ENCODE peak calls at places on chromosomes 2 and 18, in seven cellular contexts. L is heart right ventricle, B is aorta, D is psoas muscle, R is esophagus squamous epithelium, P is vagina, Q is astrocyte. G is an unnamed sample. For H3K4me1 and H3K36me3, the result is how much of the 10 kb centered on the place peaks cover.

GRCh38 chr2:43372386-43373081 is 146.1 kb upstream of the ZFP36L2 start:
- DNase-seq in L (no peak), B (no peak), D (no peak), R (no peak), P (no peak), Q (no peak), G (no peak)

GRCh38 chr2:205613970-205614559 is 68.2 kb upstream of the NRP2 start:
- DNase-seq in L (no peak), B (no peak), D (no peak), R (no peak), P (no peak), Q (no peak), G (no peak)

GRCh38 chr2:55047677-55048299 is 2.5 kb downstream of the RTN4 start:
- DNase-seq in L (peak), B (no peak), D (no peak), R (no peak), P (no peak), Q (peak), G (no peak)

GRCh38 chr18:48923746-48924580 is 26.8 kb downstream of the SMAD7 start:
- DNase-seq in L (no peak), B (no peak), D (no peak), R (no peak), P (no peak), Q (peak), G (no peak)

GRCh38 chr2:159124441-159124911 is 156.0 kb downstream of the TANC1 start:
- DNase-seq in L (no peak), B (no peak), D (no peak), R (no peak), P (no peak), Q (peak), G (no peak)

GRCh38 chr2:153823880-153824279 is 47.8 kb upstream of the GALNT13 start:
- DNase-seq in L (no peak), B (no peak), D (no peak), R (no peak), P (no peak), Q (peak), G (no peak)

GRCh38 chr2:133680399-133681044 is 112.3 kb upstream of the NCKAP5 start:
- DNase-seq in L (no peak), B (no peak), D (no peak), R (no peak), P (no peak), Q (no peak), G (no peak)

GRCh38 chr18:63788447-63789096 is 13.4 kb downstream of the SERPINB7 start:
- DNase-seq in L (no peak), B (no peak), D (no peak), R (no peak), P (no peak), Q (peak), G (no peak)

GRCh38 chr2:64859208-64860161 is 129.7 kb upstream of the SLC1A4 start:
- DNase-seq in L (peak), B (peak), D (peak), R (peak), P (no peak), Q (peak), G (no peak)

GRCh38 chr2:142724186-142724585 is 153.3 kb upstream of the KYNU start:
- DNase-seq in L (no peak), B (no peak), D (no peak), R (no peak), P (no peak), Q (no peak), G (no peak)

GRCh38 chr2:135074216-135074615 is 22.1 kb downstream of the RAB3GAP1 start:
- DNase-seq in L (no peak), B (no peak), D (no peak), R (no peak), P (no peak), Q (no peak), G (no peak)

GRCh38 chr2:48310581-48310980 is 219.4 kb upstream of the STON1 start:
- DNase-seq in L (no peak), B (no peak), D (no peak), R (no peak), P (no peak), Q (no peak), G (no peak)

GRCh38 chr2:53317863-53318262 is 449.7 kb upstream of the CHAC2 start:
- DNase-seq in L (no peak), B (no peak), D (no peak), R (no peak), P (no peak), Q (no peak), G (no peak)

GRCh38 chr2:52260904-52261303 is 1229.0 kb upstream of the NRXN1 start:
- DNase-seq in L (no peak), B (no peak), D (no peak), R (no peak), P (no peak), Q (peak), G (no peak)

GRCh38 chr2:54122939-54123338 is 7.5 kb downstream of the ACYP2 start:
- DNase-seq in L (peak), B (no peak), D (no peak), R (no peak), P (no peak), Q (peak), G (no peak)

GRCh38 chr2:237165405-237166276 is 80.0 kb downstream of the COPS8 start:
- DNase-seq in L (no peak), B (no peak), D (no peak), R (no peak), P (no peak), Q (no peak), G (no peak)

GRCh38 chr2:136985044-136985443 is 219.7 kb downstream of the THSD7B start:
- DNase-seq in L (no peak), B (no peak), D (no peak), R (no peak), P (no peak), Q (peak), G (no peak)

DNA sequence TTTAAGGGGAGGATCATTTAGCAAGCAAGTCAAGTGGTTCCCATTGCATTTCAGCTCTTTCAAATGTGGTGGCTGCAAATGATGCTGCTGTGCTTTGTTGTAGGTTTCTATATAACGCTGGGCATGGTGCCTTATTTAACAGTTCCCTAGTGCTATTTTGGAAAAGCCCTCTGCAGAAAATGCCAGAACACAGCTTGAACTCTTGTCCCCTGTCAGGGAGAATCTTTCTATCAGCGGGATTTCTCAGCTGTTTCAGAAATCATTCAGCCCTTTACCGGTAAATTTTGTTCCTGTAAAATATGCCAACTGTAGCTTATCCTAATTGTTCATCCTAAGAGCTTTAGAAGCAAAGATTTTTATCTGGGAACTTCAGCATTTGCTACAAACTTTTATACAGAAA is 77.8 kb upstream of the DTNA start:
- DNase-seq in L (no peak), B (no peak), D (no peak), R (no peak), P (no peak), Q (no peak), G (no peak)
- H3K4me1 ChIP-seq in L (under half), B (under half), D (under half), R (under half), P (under half), Q (under half), G (under half)

GRCh38 chr2:161367675-161368074 is 48.4 kb upstream of the TBR1 start:
- DNase-seq in L (no peak), B (no peak), D (no peak), R (no peak), P (no peak), Q (no peak), G (no peak)
- H3K36me3 ChIP-seq in L (under half), B (under half), D (half or more), R (under half), P (under half), Q (under half), G (under half)

GRCh38 chr2:161416633-161417427 is 733 bp downstream of the TBR1 start:
- DNase-seq in L (no peak), B (no peak), D (no peak), R (no peak), P (no peak), Q (no peak), G (no peak)
- H3K4me3 ChIP-seq in L (no peak), B (no peak), D (no peak), R (peak), P (no peak), Q (no peak), G (no peak)

GRCh38 chr2:160498147-160498546 is 4.5 kb upstream of the RBMS1 start:
- DNase-seq in L (no peak), B (no peak), D (no peak), R (no peak), P (no peak), Q (no peak), G (no peak)
- H3K4me1 ChIP-seq in L (under half), B (under half), D (under half), R (under half), P (under half), Q (under half), G (under half)

GRCh38 chr2:219752731-219753130 is 125.3 kb downstream of the SLC4A3 start:
- DNase-seq in L (no peak), B (no peak), D (no peak), R (no peak), P (no peak), Q (peak), G (no peak)
- H3K36me3 ChIP-seq in L (under half), B (under half), D (under half), R (under half), P (under half), Q (under half), G (under half)

GRCh38 chr18:9714832-9715343 is 6.8 kb downstream of the RAB31 start:
- DNase-seq in L (no peak), B (no peak), D (no peak), R (no peak), P (no peak), Q (no peak), G (no peak)

GRCh38 chr18:9710037-9710436 is 1.9 kb downstream of the RAB31 start:
- DNase-seq in L (no peak), B (no peak), D (no peak), R (no peak), P (no peak), Q (no peak), G (no peak)

GRCh38 chr18:9711361-9712129 is 3.4 kb downstream of the RAB31 start:
- DNase-seq in L (no peak), B (no peak), D (no peak), R (no peak), P (no peak), Q (no peak), G (no peak)

GRCh38 chr18:9712130-9712577 is 4.1 kb downstream of the RAB31 start:
- DNase-seq in L (no peak), B (no peak), D (no peak), R (no peak), P (no peak), Q (no peak), G (no peak)

DNA sequence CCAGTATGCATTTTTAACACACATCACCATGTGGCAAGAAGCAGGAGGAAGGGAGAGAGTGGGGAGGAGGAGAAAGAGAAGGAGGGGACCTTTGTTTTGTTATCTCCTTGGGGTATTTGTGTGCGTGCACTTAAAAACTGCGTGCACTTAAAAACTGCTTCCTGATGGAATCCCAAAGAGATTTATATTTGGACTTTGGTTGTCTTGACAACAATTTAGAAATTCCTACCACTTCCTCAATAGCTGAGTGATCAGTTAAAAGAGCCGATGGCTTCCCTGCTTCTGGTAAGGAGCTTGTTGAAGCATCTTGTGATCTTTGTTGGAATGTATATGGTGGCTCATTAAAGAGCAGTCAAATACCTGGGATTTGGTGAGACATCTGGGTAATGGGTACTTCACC is 4.5 kb downstream of the RAB31 start:
- DNase-seq in L (no peak), B (no peak), D (no peak), R (no peak), P (no peak), Q (no peak), G (no peak)
- H3K4me3 ChIP-seq in L (no peak), B (no peak), D (no peak), R (no peak), P (no peak), Q (no peak), G (no peak)

DNA sequence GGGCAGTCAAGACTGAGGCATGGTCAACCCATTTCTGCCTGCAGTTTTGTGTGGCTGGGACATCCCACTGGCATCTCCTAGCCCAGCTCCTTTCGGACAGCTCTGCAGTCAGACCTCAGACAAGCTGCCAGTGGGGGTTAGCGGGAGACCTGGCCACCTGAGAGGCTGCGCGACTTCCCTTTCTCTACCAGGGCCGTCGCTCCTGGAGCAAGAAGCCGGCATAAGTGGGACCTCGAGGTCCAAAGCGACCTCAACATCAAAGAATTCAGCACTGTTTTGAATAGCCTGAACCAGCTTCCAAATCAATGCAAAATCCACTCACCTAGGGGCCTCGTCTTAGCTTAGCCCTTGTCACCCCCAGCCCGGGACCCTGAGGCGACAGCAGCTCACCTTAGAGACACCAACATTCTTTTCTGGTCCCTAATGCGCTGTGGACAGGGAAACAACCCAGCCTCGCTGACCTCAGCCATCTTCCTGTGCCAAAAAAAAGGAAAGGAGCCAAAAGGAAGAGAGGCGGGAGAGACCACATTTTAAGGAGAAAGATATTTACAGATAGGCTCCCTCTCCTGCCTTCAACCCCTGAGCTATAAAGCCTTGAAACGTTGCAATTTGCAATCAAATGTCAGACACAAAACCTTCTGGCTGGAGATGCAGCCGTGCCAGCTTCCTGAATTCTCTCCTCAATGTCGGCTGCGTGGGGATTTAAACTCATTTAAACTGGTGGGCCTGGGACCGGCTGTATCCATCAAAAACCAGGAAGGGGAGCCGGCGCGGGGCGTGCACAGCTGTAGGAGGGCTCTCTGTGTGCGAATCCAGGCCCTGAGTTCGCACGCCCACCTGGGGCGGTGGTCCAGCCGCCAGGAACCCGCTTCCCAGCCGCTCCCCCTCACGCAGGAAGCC is 81.1 kb downstream of the GFPT1 start:
- DNase-seq in L (peak), B (peak), D (peak), R (no peak), P (no peak), Q (no peak), G (no peak)
- H3K4me1 ChIP-seq in L (under half), B (under half), D (under half), R (under half), P (under half), Q (under half), G (under half)

DNA sequence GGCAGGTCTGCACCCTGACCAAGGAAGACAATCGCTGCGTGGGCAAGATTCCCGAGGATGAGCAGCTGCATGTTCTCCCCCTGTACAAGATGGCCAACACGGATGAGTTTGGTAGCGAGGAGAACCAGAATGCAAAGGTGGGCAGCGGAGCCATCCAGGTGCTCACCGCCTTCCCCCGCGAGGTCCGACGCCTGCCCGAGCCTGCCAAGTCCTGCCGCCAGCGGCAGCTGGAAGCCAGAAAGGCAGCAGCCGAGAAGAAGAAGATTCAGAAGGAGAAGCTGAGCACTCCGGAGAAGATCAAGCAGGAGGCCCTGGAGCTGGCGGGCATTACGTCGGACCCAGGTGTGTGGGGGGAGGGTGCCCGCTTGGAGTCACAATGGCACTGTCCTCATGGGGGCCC is 48.4 kb downstream of the BOLA3 start:
- DNase-seq in L (no peak), B (no peak), D (no peak), R (no peak), P (no peak), Q (no peak), G (no peak)
- H3K36me3 ChIP-seq in L (half or more), B (under half), D (under half), R (under half), P (under half), Q (under half), G (under half)

GRCh38 chr2:20430461-20431302 is 16.2 kb upstream of the RHOB start:
- DNase-seq in L (no peak), B (no peak), D (no peak), R (no peak), P (peak), Q (no peak), G (no peak)

GRCh38 chr2:20427931-20428526 is 18.8 kb upstream of the RHOB start:
- DNase-seq in L (no peak), B (no peak), D (no peak), R (no peak), P (peak), Q (no peak), G (no peak)

GRCh38 chr2:20430035-20430434 is 16.8 kb upstream of the RHOB start:
- DNase-seq in L (no peak), B (no peak), D (no peak), R (no peak), P (no peak), Q (no peak), G (no peak)

GRCh38 chr2:20428717-20429490 is 18.0 kb upstream of the RHOB start:
- DNase-seq in L (no peak), B (no peak), D (no peak), R (no peak), P (no peak), Q (no peak), G (no peak)

GRCh38 chr2:20429528-20429927 is 17.3 kb upstream of the RHOB start:
- DNase-seq in L (no peak), B (no peak), D (no peak), R (no peak), P (no peak), Q (no peak), G (no peak)
- H3K4me3 ChIP-seq in L (no peak), B (no peak), D (no peak), R (no peak), P (no peak), Q (no peak), G (no peak)

DNA sequence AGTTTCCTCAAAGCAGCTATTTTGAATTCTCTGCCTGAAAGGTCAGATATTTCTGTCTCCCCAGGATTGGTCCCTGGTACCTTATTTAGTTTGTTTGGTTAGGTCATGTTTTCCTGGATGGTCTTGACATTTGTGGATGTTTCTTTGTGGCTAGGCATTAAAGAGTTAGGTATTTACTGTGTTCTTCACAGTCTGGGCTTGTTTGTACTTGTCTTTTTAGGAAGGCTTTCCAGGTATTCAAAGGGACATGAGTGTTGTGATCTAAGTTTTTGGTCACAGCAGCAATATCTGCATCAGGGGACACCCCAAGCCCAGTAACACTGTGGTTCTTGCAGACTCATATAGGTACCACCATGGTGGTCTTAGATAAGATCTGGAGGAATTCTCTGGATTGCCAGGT is 11.8 kb downstream of the MYO3B start:
- DNase-seq in L (no peak), B (no peak), D (no peak), R (no peak), P (no peak), Q (no peak), G (no peak)
- H3K4me1 ChIP-seq in L (under half), B (under half), D (under half), R (under half), P (under half), Q (under half), G (under half)